ENCODE peak calls at places on chromosomes 12 and 14, in six cellular contexts. One of them, this sample, is unnamed.

GRCh38 chr12:2354151-2354991 is 301.6 kb downstream of the CACNA1C start:
- DNase-seq in K562: no peak
- DNase-seq in ovary: no peak
- DNase-seq in tibial nerve: no peak
- DNase-seq in transverse colon: no peak
- DNase-seq in suprapubic skin: no peak
- DNase-seq in this sample: no peak

GRCh38 chr14:73236157-73236556 is 1.1 kb upstream of the PAPLN start:
- DNase-seq in tibial nerve: no peak
- DNase-seq in transverse colon: no peak
- DNase-seq in ovary: no peak
- DNase-seq in suprapubic skin: no peak
- DNase-seq in K562: no peak
- DNase-seq in this sample: no peak

GRCh38 chr12:1034243-1034642 is 43.2 kb downstream of the ERC1 start:
- DNase-seq in transverse colon: no peak
- DNase-seq in suprapubic skin: no peak
- DNase-seq in ovary: no peak
- DNase-seq in K562: no peak
- DNase-seq in tibial nerve: no peak
- DNase-seq in this sample: no peak

GRCh38 chr12:52713960-52714886 is 10.9 kb upstream of the KRT77 start:
- DNase-seq in tibial nerve: no peak
- DNase-seq in suprapubic skin: no peak
- DNase-seq in K562: no peak
- DNase-seq in transverse colon: no peak
- DNase-seq in ovary: no peak
- DNase-seq in this sample: no peak

GRCh38 chr14:65502676-65503124 is 90.2 kb downstream of the FUT8 start:
- DNase-seq in transverse colon: no peak
- DNase-seq in tibial nerve: no peak
- DNase-seq in K562: no peak
- DNase-seq in suprapubic skin: no peak
- DNase-seq in ovary: no peak
- DNase-seq in this sample: no peak

GRCh38 chr14:52044791-52045522 is 23.9 kb downstream of the NID2 start:
- DNase-seq in suprapubic skin: no peak
- DNase-seq in tibial nerve: no peak
- DNase-seq in ovary: no peak
- DNase-seq in K562: no peak
- DNase-seq in transverse colon: no peak
- DNase-seq in this sample: no peak

GRCh38 chr14:22918519-22918808 is 485 bp downstream of the RBM23 start:
- DNase-seq in transverse colon: no peak
- DNase-seq in ovary: no peak
- DNase-seq in tibial nerve: no peak
- DNase-seq in suprapubic skin: no peak
- DNase-seq in K562: no peak
- DNase-seq in this sample: no peak

GRCh38 chr12:13727707-13728147 is 253.7 kb downstream of the GRIN2B start:
- DNase-seq in K562: no peak
- DNase-seq in suprapubic skin: no peak
- DNase-seq in transverse colon: no peak
- DNase-seq in ovary: no peak
- DNase-seq in tibial nerve: no peak
- DNase-seq in this sample: no peak

GRCh38 chr14:24710403-24711063 is 76.5 kb upstream of the GZMB start:
- DNase-seq in K562: peak; percentile 53
- DNase-seq in ovary: peak; percentile 28
- DNase-seq in transverse colon: peak; percentile 44
- DNase-seq in suprapubic skin: no peak
- DNase-seq in tibial nerve: peak; percentile 66
- DNase-seq in this sample: peak; percentile 19

GRCh38 chr12:22610148-22610547 is 14.8 kb upstream of the ETNK1 start:
- DNase-seq in transverse colon: no peak
- DNase-seq in K562: no peak
- DNase-seq in ovary: no peak
- DNase-seq in tibial nerve: no peak
- DNase-seq in suprapubic skin: no peak
- DNase-seq in this sample: no peak

GRCh38 chr14:53956427-53957201 is at the start of gene BMP4:
- DNase-seq in ovary: peak; percentile 92
- DNase-seq in K562: peak; percentile 26
- DNase-seq in suprapubic skin: peak; percentile 94
- DNase-seq in tibial nerve: peak; percentile 62
- DNase-seq in transverse colon: peak; percentile 77
- DNase-seq in this sample: peak; percentile 80

GRCh38 chr12:49295087-49296001 is at the start of gene PRPH:
- DNase-seq in transverse colon: no peak
- DNase-seq in tibial nerve: no peak
- DNase-seq in suprapubic skin: no peak
- DNase-seq in K562: no peak
- DNase-seq in ovary: no peak
- DNase-seq in this sample: no peak

GRCh38 chr14:51818748-51819386 is 41.5 kb upstream of the GNG2 start:
- DNase-seq in ovary: no peak
- DNase-seq in suprapubic skin: no peak
- DNase-seq in transverse colon: no peak
- DNase-seq in K562: no peak
- DNase-seq in tibial nerve: no peak
- DNase-seq in this sample: no peak

GRCh38 chr12:120598674-120599463 is 17.7 kb upstream of the POP5 start:
- DNase-seq in transverse colon: no peak
- DNase-seq in suprapubic skin: no peak
- DNase-seq in ovary: no peak
- DNase-seq in K562: peak; percentile 28
- DNase-seq in tibial nerve: no peak
- DNase-seq in this sample: peak; percentile 37

GRCh38 chr12:65882504-65882903 is 58.2 kb downstream of the HMGA2 start:
- DNase-seq in tibial nerve: no peak
- DNase-seq in suprapubic skin: no peak
- DNase-seq in ovary: peak; percentile 49
- DNase-seq in K562: no peak
- DNase-seq in transverse colon: no peak
- DNase-seq in this sample: no peak

GRCh38 chr12:13425766-13426165 is 229.2 kb downstream of the EMP1 start:
- DNase-seq in ovary: no peak
- DNase-seq in transverse colon: no peak
- DNase-seq in suprapubic skin: no peak
- DNase-seq in K562: no peak
- DNase-seq in tibial nerve: no peak
- DNase-seq in this sample: no peak

GRCh38 chr14:103186894-103187586 is 63.8 kb downstream of the TNFAIP2 start:
- DNase-seq in suprapubic skin: no peak
- DNase-seq in ovary: no peak
- DNase-seq in transverse colon: peak; percentile 68
- DNase-seq in K562: no peak
- DNase-seq in tibial nerve: no peak
- DNase-seq in this sample: no peak

GRCh38 chr14:91377700-91378652 is 39.6 kb downstream of the CCDC88C start:
- DNase-seq in suprapubic skin: no peak
- DNase-seq in ovary: no peak
- DNase-seq in tibial nerve: no peak
- DNase-seq in K562: no peak
- DNase-seq in transverse colon: peak; percentile 52
- DNase-seq in this sample: no peak

GRCh38 chr14:39483682-39484081 is 51.4 kb upstream of the FBXO33 start:
- DNase-seq in transverse colon: no peak
- DNase-seq in K562: no peak
- DNase-seq in tibial nerve: no peak
- DNase-seq in suprapubic skin: no peak
- DNase-seq in ovary: no peak
- DNase-seq in this sample: no peak

GRCh38 chr14:96816281-96816680 is 19.1 kb downstream of the VRK1 start:
- DNase-seq in transverse colon: no peak
- DNase-seq in tibial nerve: no peak
- DNase-seq in K562: no peak
- DNase-seq in suprapubic skin: no peak
- DNase-seq in ovary: no peak
- DNase-seq in this sample: no peak

GRCh38 chr12:54125950-54126695 is 62.7 kb downstream of the SMUG1 start:
- DNase-seq in ovary: peak; percentile 74
- DNase-seq in tibial nerve: peak; percentile 32
- DNase-seq in K562: no peak
- DNase-seq in transverse colon: peak; percentile 24
- DNase-seq in suprapubic skin: no peak
- DNase-seq in this sample: peak; percentile 82

GRCh38 chr12:47022296-47022695 is 57.1 kb upstream of the PCED1B start:
- DNase-seq in tibial nerve: no peak
- DNase-seq in suprapubic skin: no peak
- DNase-seq in ovary: no peak
- DNase-seq in K562: no peak
- DNase-seq in transverse colon: no peak
- DNase-seq in this sample: no peak

GRCh38 chr12:117202033-117202432 is 11.8 kb upstream of the FBXO21 start:
- DNase-seq in ovary: no peak
- DNase-seq in tibial nerve: no peak
- DNase-seq in K562: no peak
- DNase-seq in transverse colon: no peak
- DNase-seq in suprapubic skin: peak; percentile 21
- DNase-seq in this sample: peak; percentile 3

GRCh38 chr12:106309671-106310313 is 7.3 kb downstream of the TCP11L2 start:
- DNase-seq in suprapubic skin: no peak
- DNase-seq in K562: no peak
- DNase-seq in ovary: no peak
- DNase-seq in tibial nerve: no peak
- DNase-seq in transverse colon: no peak
- DNase-seq in this sample: no peak

GRCh38 chr14:99752486-99753121 is 40.6 kb upstream of the EML1 start:
- DNase-seq in K562: no peak
- DNase-seq in tibial nerve: no peak
- DNase-seq in ovary: no peak
- DNase-seq in suprapubic skin: no peak
- DNase-seq in transverse colon: no peak
- DNase-seq in this sample: peak; percentile 54
- TF ChIP-seq POLR2A in K562: no peak
- TF ChIP-seq POLR2A in tibial nerve: no peak
- TF ChIP-seq POLR2A in ovary: no peak
- TF ChIP-seq POLR2A in suprapubic skin: no peak
- TF ChIP-seq POLR2A in transverse colon: no peak
- TF ChIP-seq POLR2A in this sample: no peak

DNA sequence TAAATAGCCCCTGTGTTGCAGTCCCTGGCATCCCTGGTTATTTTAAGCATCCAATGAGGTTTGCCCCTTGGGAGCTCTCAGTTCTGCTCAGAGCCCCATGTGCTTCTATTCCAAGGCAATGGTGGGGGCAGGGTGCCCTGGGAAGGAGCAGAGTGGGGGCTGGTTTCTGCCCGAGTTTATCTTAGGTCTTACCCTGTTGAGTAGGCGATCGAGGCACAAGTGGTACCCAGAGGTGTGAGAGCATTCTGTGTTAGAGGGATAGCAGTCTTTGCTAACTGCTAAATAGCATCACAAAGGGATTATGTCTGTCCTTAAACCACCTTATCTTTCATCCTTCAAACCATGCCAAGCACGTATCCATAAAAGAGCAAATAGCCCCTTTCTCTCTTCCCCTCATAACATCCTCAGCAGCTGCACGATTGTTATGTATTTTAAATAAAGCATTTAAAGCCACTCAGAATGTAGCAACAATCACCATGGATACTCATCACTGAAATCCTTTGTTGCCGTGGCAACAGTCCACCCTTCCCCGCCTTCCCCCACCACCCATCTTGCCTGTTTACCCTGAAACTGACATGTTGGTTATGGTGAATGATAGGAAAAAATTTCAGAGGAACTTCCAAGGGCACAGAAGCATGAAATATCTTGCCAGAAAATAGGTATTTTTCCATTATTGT is 139.3 kb downstream of the PTPN11 start:
- DNase-seq in K562: no peak
- DNase-seq in suprapubic skin: no peak
- DNase-seq in tibial nerve: no peak
- DNase-seq in transverse colon: no peak
- DNase-seq in ovary: no peak
- DNase-seq in this sample: no peak
- TF ChIP-seq EP300 in K562: no peak
- TF ChIP-seq EP300 in suprapubic skin: no peak
- TF ChIP-seq EP300 in tibial nerve: no peak
- TF ChIP-seq EP300 in transverse colon: no peak
- TF ChIP-seq EP300 in ovary: no peak
- TF ChIP-seq EP300 in this sample: no peak

GRCh38 chr12:105220929-105221290 is 15.1 kb downstream of the APPL2 start:
- DNase-seq in suprapubic skin: no peak
- DNase-seq in tibial nerve: no peak
- DNase-seq in transverse colon: no peak
- DNase-seq in ovary: no peak
- DNase-seq in K562: no peak
- DNase-seq in this sample: no peak

GRCh38 chr12:105220150-105220928 is 15.6 kb downstream of the APPL2 start:
- DNase-seq in transverse colon: no peak
- DNase-seq in ovary: no peak
- DNase-seq in suprapubic skin: no peak
- DNase-seq in tibial nerve: no peak
- DNase-seq in K562: no peak
- DNase-seq in this sample: no peak

GRCh38 chr12:105221588-105222325 is 14.2 kb downstream of the APPL2 start:
- DNase-seq in transverse colon: no peak
- DNase-seq in K562: no peak
- DNase-seq in tibial nerve: no peak
- DNase-seq in ovary: no peak
- DNase-seq in suprapubic skin: no peak
- DNase-seq in this sample: peak; percentile 35

GRCh38 chr12:105218434-105218833 is 17.5 kb downstream of the APPL2 start:
- DNase-seq in suprapubic skin: no peak
- DNase-seq in K562: no peak
- DNase-seq in tibial nerve: no peak
- DNase-seq in transverse colon: no peak
- DNase-seq in ovary: no peak
- DNase-seq in this sample: no peak

DNA sequence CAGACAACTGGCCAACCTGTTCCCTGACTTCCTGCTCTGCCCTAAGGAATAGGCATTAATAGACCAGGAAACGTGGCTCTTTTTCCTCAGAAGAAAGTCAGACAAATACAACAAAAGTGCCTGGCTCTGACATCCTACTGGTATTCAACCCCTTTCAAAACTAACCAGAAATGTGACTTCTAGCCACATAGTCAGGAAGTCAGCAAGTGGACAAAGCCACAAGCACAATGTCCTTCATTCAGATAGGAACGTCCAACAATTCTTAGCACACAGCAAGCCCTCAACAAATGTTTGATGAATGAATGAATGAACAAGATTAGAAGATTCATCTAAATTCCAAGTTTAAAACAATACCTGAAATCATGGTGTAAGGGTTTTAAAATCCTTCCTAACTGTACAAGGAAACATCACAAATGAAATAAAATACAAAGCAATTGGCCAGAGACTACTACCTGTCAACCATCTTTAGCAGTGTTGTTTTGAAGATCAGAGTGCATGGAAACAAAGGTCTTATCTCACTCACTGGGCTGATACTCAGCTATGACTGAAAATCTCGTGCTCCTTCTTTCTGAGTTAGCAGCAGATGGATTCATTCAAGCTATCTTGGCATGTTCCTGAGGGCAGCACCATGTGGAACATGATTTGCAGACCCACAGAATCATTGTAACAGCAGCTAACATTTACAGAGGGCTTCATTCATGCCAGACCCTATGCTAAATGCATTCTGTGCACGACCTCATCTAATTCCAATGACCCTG is 16.5 kb downstream of the APPL2 start:
- DNase-seq in suprapubic skin: no peak
- DNase-seq in transverse colon: no peak
- DNase-seq in K562: no peak
- DNase-seq in ovary: no peak
- DNase-seq in tibial nerve: no peak
- DNase-seq in this sample: no peak
- H3K4me1 ChIP-seq in suprapubic skin: peaks cover 76% of the 10 kb centered on the region
- H3K4me1 ChIP-seq in transverse colon: peaks cover 11% of the 10 kb centered on the region
- H3K4me1 ChIP-seq in K562: no peaks in the 10 kb centered on the region
- H3K4me1 ChIP-seq in ovary: peaks cover 13% of the 10 kb centered on the region
- H3K4me1 ChIP-seq in tibial nerve: no peaks in the 10 kb centered on the region
- H3K4me1 ChIP-seq in this sample: peaks cover 19% of the 10 kb centered on the region

GRCh38 chr12:107317751-107318553 is 224.6 kb upstream of the CRY1 start:
- DNase-seq in tibial nerve: peak; percentile 66
- DNase-seq in K562: peak; percentile 85
- DNase-seq in suprapubic skin: peak; percentile 88
- DNase-seq in ovary: no peak
- DNase-seq in transverse colon: peak; percentile 85
- DNase-seq in this sample: peak; percentile 88
- TF ChIP-seq POLR2A in tibial nerve: no peak
- TF ChIP-seq POLR2A in K562: no peak
- TF ChIP-seq POLR2A in suprapubic skin: no peak
- TF ChIP-seq POLR2A in ovary: no peak
- TF ChIP-seq POLR2A in transverse colon: no peak
- TF ChIP-seq POLR2A in this sample: peak; percentile 20